ENCODE peak calls at places on chromosomes 6 and 20, in eight cellular contexts. One of them, this sample, is unnamed.

GRCh38 chr20:17587831-17588230 is 18.0 kb downstream of the DSTN start:
- DNase-seq in activated T-cell treated with anti-CD3 and anti-CD28 coated beads, Interleukin-2, amount 50 U/mL, for 72 hours: no peak
- DNase-seq in transverse colon: no peak
- DNase-seq in dorsolateral prefrontal cortex: no peak
- DNase-seq in stimulated activated naive CD4-positive, alpha-beta T cell: no peak
- DNase-seq in midbrain: no peak
- DNase-seq in NCI-H2029 treated with DMSO at 0.1 percent for 48 hours: no peak
- DNase-seq in effector CD8-positive, alpha-beta T cell: no peak
- DNase-seq in this sample: no peak

GRCh38 chr6:159169193-159169555 is at the start of gene FNDC1:
- DNase-seq in midbrain: no peak
- DNase-seq in NCI-H2029 treated with DMSO at 0.1 percent for 48 hours: no peak
- DNase-seq in activated T-cell treated with anti-CD3 and anti-CD28 coated beads, Interleukin-2, amount 50 U/mL, for 72 hours: peak; percentile 78
- DNase-seq in dorsolateral prefrontal cortex: no peak
- DNase-seq in transverse colon: peak; percentile 22
- DNase-seq in effector CD8-positive, alpha-beta T cell: peak; percentile 6
- DNase-seq in stimulated activated naive CD4-positive, alpha-beta T cell: peak; percentile 11
- DNase-seq in this sample: peak; percentile 38

GRCh38 chr6:26390504-26390903 is 7.6 kb downstream of the BTN2A2 start:
- DNase-seq in stimulated activated naive CD4-positive, alpha-beta T cell: no peak
- DNase-seq in midbrain: no peak
- DNase-seq in effector CD8-positive, alpha-beta T cell: no peak
- DNase-seq in dorsolateral prefrontal cortex: no peak
- DNase-seq in activated T-cell treated with anti-CD3 and anti-CD28 coated beads, Interleukin-2, amount 50 U/mL, for 72 hours: no peak
- DNase-seq in NCI-H2029 treated with DMSO at 0.1 percent for 48 hours: no peak
- DNase-seq in transverse colon: no peak
- DNase-seq in this sample: no peak

GRCh38 chr6:146544783-146545182 is 1.1 kb downstream of the RAB32 start:
- DNase-seq in transverse colon: no peak
- DNase-seq in NCI-H2029 treated with DMSO at 0.1 percent for 48 hours: no peak
- DNase-seq in midbrain: no peak
- DNase-seq in activated T-cell treated with anti-CD3 and anti-CD28 coated beads, Interleukin-2, amount 50 U/mL, for 72 hours: no peak
- DNase-seq in stimulated activated naive CD4-positive, alpha-beta T cell: no peak
- DNase-seq in dorsolateral prefrontal cortex: no peak
- DNase-seq in effector CD8-positive, alpha-beta T cell: no peak
- DNase-seq in this sample: no peak

GRCh38 chr6:43865086-43865485 is 95.1 kb downstream of the VEGFA start:
- DNase-seq in dorsolateral prefrontal cortex: no peak
- DNase-seq in effector CD8-positive, alpha-beta T cell: no peak
- DNase-seq in stimulated activated naive CD4-positive, alpha-beta T cell: no peak
- DNase-seq in midbrain: no peak
- DNase-seq in NCI-H2029 treated with DMSO at 0.1 percent for 48 hours: no peak
- DNase-seq in activated T-cell treated with anti-CD3 and anti-CD28 coated beads, Interleukin-2, amount 50 U/mL, for 72 hours: no peak
- DNase-seq in transverse colon: no peak
- DNase-seq in this sample: no peak

GRCh38 chr6:37168809-37169457 is 1.0 kb upstream of the PIM1 start:
- DNase-seq in NCI-H2029 treated with DMSO at 0.1 percent for 48 hours: no peak
- DNase-seq in activated T-cell treated with anti-CD3 and anti-CD28 coated beads, Interleukin-2, amount 50 U/mL, for 72 hours: peak; percentile 27
- DNase-seq in dorsolateral prefrontal cortex: peak; percentile 83
- DNase-seq in stimulated activated naive CD4-positive, alpha-beta T cell: peak; percentile 47
- DNase-seq in effector CD8-positive, alpha-beta T cell: no peak
- DNase-seq in midbrain: peak; percentile 56
- DNase-seq in transverse colon: no peak
- DNase-seq in this sample: peak; percentile 73

GRCh38 chr6:121627761-121628160 is 192.3 kb downstream of the GJA1 start:
- DNase-seq in midbrain: no peak
- DNase-seq in effector CD8-positive, alpha-beta T cell: no peak
- DNase-seq in activated T-cell treated with anti-CD3 and anti-CD28 coated beads, Interleukin-2, amount 50 U/mL, for 72 hours: no peak
- DNase-seq in transverse colon: no peak
- DNase-seq in stimulated activated naive CD4-positive, alpha-beta T cell: no peak
- DNase-seq in NCI-H2029 treated with DMSO at 0.1 percent for 48 hours: no peak
- DNase-seq in dorsolateral prefrontal cortex: no peak
- DNase-seq in this sample: no peak

GRCh38 chr20:58169441-58169840 is 59.0 kb downstream of the ANKRD60 start:
- DNase-seq in NCI-H2029 treated with DMSO at 0.1 percent for 48 hours: no peak
- DNase-seq in transverse colon: no peak
- DNase-seq in stimulated activated naive CD4-positive, alpha-beta T cell: no peak
- DNase-seq in midbrain: no peak
- DNase-seq in effector CD8-positive, alpha-beta T cell: no peak
- DNase-seq in dorsolateral prefrontal cortex: no peak
- DNase-seq in activated T-cell treated with anti-CD3 and anti-CD28 coated beads, Interleukin-2, amount 50 U/mL, for 72 hours: no peak
- DNase-seq in this sample: no peak

GRCh38 chr6:35737413-35738211 is 780 bp downstream of the ARMC12 start:
- DNase-seq in effector CD8-positive, alpha-beta T cell: no peak
- DNase-seq in NCI-H2029 treated with DMSO at 0.1 percent for 48 hours: peak; percentile 65
- DNase-seq in dorsolateral prefrontal cortex: no peak
- DNase-seq in stimulated activated naive CD4-positive, alpha-beta T cell: peak; percentile 77
- DNase-seq in midbrain: peak; percentile 83
- DNase-seq in transverse colon: no peak
- DNase-seq in activated T-cell treated with anti-CD3 and anti-CD28 coated beads, Interleukin-2, amount 50 U/mL, for 72 hours: no peak
- DNase-seq in this sample: peak; percentile 86

GRCh38 chr20:11847827-11848226 is 69.9 kb upstream of the BTBD3 start:
- DNase-seq in effector CD8-positive, alpha-beta T cell: no peak
- DNase-seq in stimulated activated naive CD4-positive, alpha-beta T cell: no peak
- DNase-seq in NCI-H2029 treated with DMSO at 0.1 percent for 48 hours: no peak
- DNase-seq in activated T-cell treated with anti-CD3 and anti-CD28 coated beads, Interleukin-2, amount 50 U/mL, for 72 hours: no peak
- DNase-seq in midbrain: no peak
- DNase-seq in transverse colon: peak; percentile 12
- DNase-seq in dorsolateral prefrontal cortex: no peak
- DNase-seq in this sample: no peak

GRCh38 chr6:143555071-143555492 is 43.6 kb upstream of the FUCA2 start:
- DNase-seq in NCI-H2029 treated with DMSO at 0.1 percent for 48 hours: no peak
- DNase-seq in transverse colon: no peak
- DNase-seq in midbrain: no peak
- DNase-seq in dorsolateral prefrontal cortex: no peak
- DNase-seq in effector CD8-positive, alpha-beta T cell: no peak
- DNase-seq in stimulated activated naive CD4-positive, alpha-beta T cell: peak; percentile 8
- DNase-seq in activated T-cell treated with anti-CD3 and anti-CD28 coated beads, Interleukin-2, amount 50 U/mL, for 72 hours: no peak
- DNase-seq in this sample: no peak

GRCh38 chr20:34547844-34548613 is 10.5 kb upstream of the MAP1LC3A start:
- DNase-seq in midbrain: no peak
- DNase-seq in NCI-H2029 treated with DMSO at 0.1 percent for 48 hours: no peak
- DNase-seq in effector CD8-positive, alpha-beta T cell: no peak
- DNase-seq in stimulated activated naive CD4-positive, alpha-beta T cell: no peak
- DNase-seq in transverse colon: no peak
- DNase-seq in dorsolateral prefrontal cortex: no peak
- DNase-seq in activated T-cell treated with anti-CD3 and anti-CD28 coated beads, Interleukin-2, amount 50 U/mL, for 72 hours: no peak
- DNase-seq in this sample: no peak

GRCh38 chr20:35663516-35663812 is 1.2 kb downstream of the CPNE1 start:
- DNase-seq in activated T-cell treated with anti-CD3 and anti-CD28 coated beads, Interleukin-2, amount 50 U/mL, for 72 hours: no peak
- DNase-seq in NCI-H2029 treated with DMSO at 0.1 percent for 48 hours: peak; percentile 13
- DNase-seq in midbrain: no peak
- DNase-seq in transverse colon: no peak
- DNase-seq in effector CD8-positive, alpha-beta T cell: no peak
- DNase-seq in dorsolateral prefrontal cortex: no peak
- DNase-seq in stimulated activated naive CD4-positive, alpha-beta T cell: no peak
- DNase-seq in this sample: no peak